ENCODE peak calls at places on chromosome 20, in seven cellular contexts. One of them, this sample, is unnamed.

GRCh38 chr20:10667560-10668167 is 6.1 kb downstream of the JAG1 start:
- DNase-seq in suprapubic skin: no peak
- DNase-seq in testis: no peak
- DNase-seq in MM.1S: no peak
- DNase-seq in fibroblast of lung: no peak
- DNase-seq in keratinocyte: no peak
- DNase-seq in endodermal cell: no peak
- DNase-seq in this sample: no peak

GRCh38 chr20:22414354-22414753 is 170.0 kb downstream of the FOXA2 start:
- DNase-seq in testis: no peak
- DNase-seq in endodermal cell: no peak
- DNase-seq in keratinocyte: no peak
- DNase-seq in MM.1S: no peak
- DNase-seq in suprapubic skin: no peak
- DNase-seq in fibroblast of lung: peak
- DNase-seq in this sample: no peak

GRCh38 chr20:24996449-24997195 is 4.1 kb upstream of the APMAP start:
- DNase-seq in MM.1S: no peak
- DNase-seq in suprapubic skin: peak
- DNase-seq in keratinocyte: no peak
- DNase-seq in testis: no peak
- DNase-seq in endodermal cell: peak
- DNase-seq in fibroblast of lung: no peak
- DNase-seq in this sample: no peak

GRCh38 chr20:946826-947225 is 30.7 kb upstream of the ANGPT4 start:
- DNase-seq in testis: no peak
- DNase-seq in keratinocyte: no peak
- DNase-seq in MM.1S: no peak
- DNase-seq in fibroblast of lung: no peak
- DNase-seq in endodermal cell: peak
- DNase-seq in suprapubic skin: no peak
- DNase-seq in this sample: no peak

GRCh38 chr20:10508468-10509251 is 73.6 kb downstream of the SLX4IP start:
- DNase-seq in testis: peak
- DNase-seq in fibroblast of lung: peak
- DNase-seq in suprapubic skin: no peak
- DNase-seq in MM.1S: no peak
- DNase-seq in endodermal cell: no peak
- DNase-seq in keratinocyte: no peak
- DNase-seq in this sample: no peak

GRCh38 chr20:53986037-53986436 is 84.4 kb downstream of the BCAS1 start:
- DNase-seq in fibroblast of lung: no peak
- DNase-seq in keratinocyte: no peak
- DNase-seq in endodermal cell: no peak
- DNase-seq in MM.1S: no peak
- DNase-seq in suprapubic skin: no peak
- DNase-seq in testis: no peak
- DNase-seq in this sample: no peak

GRCh38 chr20:57601211-57601570 is 19.0 kb downstream of the ZBP1 start:
- DNase-seq in fibroblast of lung: peak
- DNase-seq in MM.1S: no peak
- DNase-seq in endodermal cell: no peak
- DNase-seq in suprapubic skin: no peak
- DNase-seq in testis: no peak
- DNase-seq in keratinocyte: no peak
- DNase-seq in this sample: no peak

GRCh38 chr20:44073675-44074071 is 113.3 kb downstream of the JPH2 start:
- DNase-seq in MM.1S: no peak
- DNase-seq in testis: no peak
- DNase-seq in suprapubic skin: no peak
- DNase-seq in keratinocyte: no peak
- DNase-seq in endodermal cell: no peak
- DNase-seq in fibroblast of lung: no peak
- DNase-seq in this sample: no peak

GRCh38 chr20:53081916-53082863 is 110.0 kb downstream of the TSHZ2 start:
- DNase-seq in testis: no peak
- DNase-seq in fibroblast of lung: peak
- DNase-seq in MM.1S: no peak
- DNase-seq in suprapubic skin: no peak
- DNase-seq in keratinocyte: no peak
- DNase-seq in endodermal cell: no peak
- DNase-seq in this sample: no peak

GRCh38 chr20:9059931-9060330 is 9.0 kb upstream of the PLCB4 start:
- DNase-seq in keratinocyte: no peak
- DNase-seq in suprapubic skin: no peak
- DNase-seq in endodermal cell: no peak
- DNase-seq in MM.1S: no peak
- DNase-seq in testis: no peak
- DNase-seq in fibroblast of lung: peak
- DNase-seq in this sample: no peak

GRCh38 chr20:38927902-38928578 is 1.8 kb downstream of the FAM83D start:
- DNase-seq in suprapubic skin: no peak
- DNase-seq in MM.1S: no peak
- DNase-seq in fibroblast of lung: no peak
- DNase-seq in keratinocyte: no peak
- DNase-seq in endodermal cell: no peak
- DNase-seq in testis: no peak
- DNase-seq in this sample: no peak

GRCh38 chr20:62832212-62832922 is 15.5 kb downstream of the COL9A3 start:
- DNase-seq in keratinocyte: no peak
- DNase-seq in endodermal cell: peak
- DNase-seq in fibroblast of lung: peak
- DNase-seq in suprapubic skin: no peak
- DNase-seq in MM.1S: peak
- DNase-seq in testis: no peak
- DNase-seq in this sample: peak

GRCh38 chr20:8431538-8432434 is 299.7 kb downstream of the PLCB1 start:
- DNase-seq in suprapubic skin: no peak
- DNase-seq in testis: peak
- DNase-seq in keratinocyte: no peak
- DNase-seq in endodermal cell: peak
- DNase-seq in fibroblast of lung: no peak
- DNase-seq in MM.1S: no peak
- DNase-seq in this sample: no peak

GRCh38 chr20:3796477-3797225 is 541 bp downstream of the CDC25B start:
- DNase-seq in testis: no peak
- DNase-seq in MM.1S: peak
- DNase-seq in endodermal cell: no peak
- DNase-seq in fibroblast of lung: no peak
- DNase-seq in suprapubic skin: no peak
- DNase-seq in keratinocyte: no peak
- DNase-seq in this sample: no peak

GRCh38 chr20:19070681-19071441 is 141.6 kb upstream of the SLC24A3 start:
- DNase-seq in testis: no peak
- DNase-seq in MM.1S: no peak
- DNase-seq in endodermal cell: no peak
- DNase-seq in keratinocyte: no peak
- DNase-seq in suprapubic skin: no peak
- DNase-seq in fibroblast of lung: no peak
- DNase-seq in this sample: no peak

GRCh38 chr20:25055711-25056492 is 2.0 kb downstream of the ACSS1 start:
- DNase-seq in MM.1S: no peak
- DNase-seq in suprapubic skin: no peak
- DNase-seq in keratinocyte: no peak
- DNase-seq in endodermal cell: no peak
- DNase-seq in fibroblast of lung: peak
- DNase-seq in testis: peak
- DNase-seq in this sample: no peak

GRCh38 chr20:45339084-45339483 is 9.1 kb downstream of the SDC4 start:
- DNase-seq in suprapubic skin: no peak
- DNase-seq in endodermal cell: no peak
- DNase-seq in MM.1S: no peak
- DNase-seq in testis: no peak
- DNase-seq in fibroblast of lung: no peak
- DNase-seq in keratinocyte: no peak
- DNase-seq in this sample: no peak

GRCh38 chr20:41089555-41089954 is 47.8 kb upstream of the PLCG1 start:
- DNase-seq in endodermal cell: no peak
- DNase-seq in MM.1S: no peak
- DNase-seq in keratinocyte: no peak
- DNase-seq in testis: no peak
- DNase-seq in suprapubic skin: no peak
- DNase-seq in fibroblast of lung: no peak
- DNase-seq in this sample: no peak
- TF ChIP-seq CTCF in endodermal cell: peak
- TF ChIP-seq CTCF in MM.1S: peak
- TF ChIP-seq CTCF in keratinocyte: no peak
- TF ChIP-seq CTCF in testis: no peak
- TF ChIP-seq CTCF in suprapubic skin: no peak
- TF ChIP-seq CTCF in fibroblast of lung: no peak
- TF ChIP-seq CTCF in this sample: no peak

GRCh38 chr20:18020931-18021330 is 36.8 kb downstream of the OVOL2 start:
- DNase-seq in keratinocyte: no peak
- DNase-seq in endodermal cell: no peak
- DNase-seq in suprapubic skin: no peak
- DNase-seq in testis: no peak
- DNase-seq in MM.1S: no peak
- DNase-seq in fibroblast of lung: no peak
- DNase-seq in this sample: no peak
- TF ChIP-seq CTCF in keratinocyte: no peak
- TF ChIP-seq CTCF in endodermal cell: peak
- TF ChIP-seq CTCF in suprapubic skin: no peak
- TF ChIP-seq CTCF in testis: no peak
- TF ChIP-seq CTCF in MM.1S: no peak
- TF ChIP-seq CTCF in fibroblast of lung: no peak
- TF ChIP-seq CTCF in this sample: no peak

DNA sequence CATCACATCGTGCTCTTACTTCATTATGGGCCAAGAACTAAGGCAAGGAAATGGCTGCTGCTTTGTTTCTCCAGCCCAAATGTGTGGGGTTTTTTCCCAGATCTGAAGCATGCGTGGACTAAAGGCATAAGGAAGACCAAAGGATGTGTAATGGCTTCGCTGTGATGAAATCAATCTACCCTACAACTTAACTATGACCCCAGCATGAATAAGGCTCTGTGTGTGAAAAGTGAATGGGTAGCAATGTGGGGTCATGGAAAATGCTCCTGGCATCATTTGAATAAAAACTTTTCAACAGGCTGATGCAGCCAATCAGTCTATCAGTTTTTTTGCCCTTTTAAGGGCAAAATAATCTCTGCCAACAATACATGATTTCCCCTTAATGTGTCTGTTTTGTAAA is 50.3 kb upstream of the ISM1 start:
- DNase-seq in fibroblast of lung: no peak
- DNase-seq in keratinocyte: no peak
- DNase-seq in MM.1S: no peak
- DNase-seq in suprapubic skin: no peak
- DNase-seq in endodermal cell: no peak
- DNase-seq in testis: no peak
- DNase-seq in this sample: no peak
- TF ChIP-seq CTCF in fibroblast of lung: no peak
- TF ChIP-seq CTCF in keratinocyte: no peak
- TF ChIP-seq CTCF in MM.1S: no peak
- TF ChIP-seq CTCF in suprapubic skin: no peak
- TF ChIP-seq CTCF in endodermal cell: no peak
- TF ChIP-seq CTCF in testis: no peak
- TF ChIP-seq CTCF in this sample: no peak

GRCh38 chr20:49635171-49635570 is 67.2 kb upstream of the PTGIS start:
- DNase-seq in suprapubic skin: no peak
- DNase-seq in MM.1S: no peak
- DNase-seq in keratinocyte: no peak
- DNase-seq in testis: peak
- DNase-seq in endodermal cell: no peak
- DNase-seq in fibroblast of lung: no peak
- DNase-seq in this sample: no peak
- TF ChIP-seq CTCF in suprapubic skin: no peak
- TF ChIP-seq CTCF in MM.1S: no peak
- TF ChIP-seq CTCF in keratinocyte: no peak
- TF ChIP-seq CTCF in testis: no peak
- TF ChIP-seq CTCF in endodermal cell: no peak
- TF ChIP-seq CTCF in fibroblast of lung: no peak
- TF ChIP-seq CTCF in this sample: no peak